ENCODE peak calls at places on chromosome 11, in nine cellular contexts. P is brain microvascular endothelial cell, C is suprapubic skin, V is tibial nerve, E is Caco-2, O is Peyer's patch, S is cardiac muscle cell, Q is DND-41, M is stomach. T is an unnamed sample. For H3K27me3, the result is how much of the 10 kb centered on the place peaks cover.

GRCh38 chr11:61959026-61959608 is 8.3 kb downstream of the FTH1 start:
- DNase-seq in P (no peak), C (peak), V (no peak), E (peak), O (peak), S (no peak), Q (no peak), M (no peak), T (peak)

GRCh38 chr11:47607380-47607779 is 13.2 kb upstream of the C1QTNF4 start:
- DNase-seq in P (peak), C (peak), V (peak), E (peak), O (no peak), S (peak), Q (no peak), M (no peak), T (peak)

GRCh38 chr11:48116843-48117242 is 99.8 kb upstream of the OR4B1 start:
- DNase-seq in P (no peak), C (no peak), V (no peak), E (no peak), O (no peak), S (peak), Q (no peak), M (no peak), T (no peak)

GRCh38 chr11:46294365-46295309 is 17.2 kb downstream of the CREB3L1 start:
- DNase-seq in P (peak), C (no peak), V (no peak), E (no peak), O (no peak), S (peak), Q (peak), M (peak), T (no peak)

GRCh38 chr11:134412508-134413333 is 679 bp upstream of the B3GAT1 start:
- DNase-seq in P (no peak), C (no peak), V (no peak), E (no peak), O (no peak), S (peak), Q (no peak), M (peak), T (no peak)

GRCh38 chr11:113683481-113684046 is 22.5 kb downstream of the TMPRSS5 start:
- DNase-seq in P (no peak), C (no peak), V (no peak), E (no peak), O (no peak), S (no peak), Q (no peak), M (no peak), T (no peak)

GRCh38 chr11:15816270-15816871 is 540.0 kb downstream of the SOX6 start:
- DNase-seq in P (peak), C (no peak), V (peak), E (no peak), O (no peak), S (peak), Q (no peak), M (no peak), T (peak)

GRCh38 chr11:115631609-115632008 is 127.4 kb upstream of the CADM1 start:
- DNase-seq in P (no peak), C (no peak), V (no peak), E (no peak), O (no peak), S (no peak), Q (no peak), M (no peak), T (no peak)

GRCh38 chr11:126722956-126723664 is 277.5 kb downstream of the KIRREL3 start:
- DNase-seq in P (no peak), C (no peak), V (no peak), E (no peak), O (no peak), S (no peak), Q (no peak), M (no peak), T (no peak)

GRCh38 chr11:120183701-120184141 is 27.1 kb upstream of the OAF start:
- DNase-seq in P (no peak), C (peak), V (no peak), E (no peak), O (no peak), S (no peak), Q (no peak), M (peak), T (no peak)

GRCh38 chr11:71459076-71459766 is 6.2 kb downstream of the NADSYN1 start:
- DNase-seq in P (no peak), C (no peak), V (no peak), E (no peak), O (no peak), S (no peak), Q (no peak), M (no peak), T (no peak)

GRCh38 chr11:128603752-128604472 is 16.6 kb upstream of the ETS1 start:
- DNase-seq in P (no peak), C (no peak), V (no peak), E (no peak), O (no peak), S (peak), Q (no peak), M (no peak), T (no peak)

GRCh38 chr11:11701070-11701469 is 79.3 kb upstream of the GALNT18 start:
- DNase-seq in P (peak), C (no peak), V (no peak), E (no peak), O (no peak), S (no peak), Q (no peak), M (no peak), T (no peak)

GRCh38 chr11:120034881-120035620 is 102.9 kb downstream of the TRIM29 start:
- DNase-seq in P (no peak), C (no peak), V (no peak), E (no peak), O (peak), S (no peak), Q (no peak), M (no peak), T (no peak)

GRCh38 chr11:79510948-79511347 is 70.1 kb upstream of the TENM4 start:
- DNase-seq in P (no peak), C (no peak), V (no peak), E (no peak), O (no peak), S (no peak), Q (no peak), M (no peak), T (no peak)
- H3K27me3 ChIP-seq in P (under half), C (under half), V (under half), E (under half), O (under half), S (under half), Q (under half), M (under half), T (under half)

DNA sequence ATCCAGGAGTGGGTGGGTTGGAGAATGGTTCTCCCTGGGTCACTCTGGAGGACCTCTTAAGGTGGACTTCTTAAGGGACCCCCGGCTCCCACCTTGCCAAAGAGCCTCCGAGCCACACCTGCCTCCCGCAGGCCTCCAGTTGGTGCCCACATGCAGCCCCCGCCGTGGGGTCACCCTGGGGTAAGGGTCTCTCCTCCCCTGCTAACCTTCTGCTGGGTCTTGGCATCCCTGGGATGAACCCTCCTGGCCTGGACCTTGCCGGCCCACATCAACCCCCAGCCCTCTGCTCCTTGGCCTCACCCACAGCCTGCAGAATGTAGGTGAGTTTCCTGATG is 12.5 kb upstream of the MUC6 start:
- DNase-seq in P (no peak), C (no peak), V (no peak), E (no peak), O (no peak), S (no peak), Q (no peak), M (no peak), T (no peak)
- H3K27me3 ChIP-seq in P (under half), C (under half), V (under half), E (under half), O (under half), S (under half), Q (under half), M (half or more), T (under half)

GRCh38 chr11:118243161-118243560 is 9.0 kb downstream of the MPZL3 start:
- DNase-seq in P (no peak), C (no peak), V (no peak), E (no peak), O (no peak), S (no peak), Q (no peak), M (no peak), T (no peak)

GRCh38 chr11:118241191-118242098 is 10.7 kb downstream of the MPZL3 start:
- DNase-seq in P (no peak), C (no peak), V (no peak), E (peak), O (peak), S (peak), Q (no peak), M (peak), T (no peak)

GRCh38 chr11:118247041-118247440 is 5.1 kb downstream of the MPZL3 start:
- DNase-seq in P (no peak), C (no peak), V (no peak), E (no peak), O (no peak), S (no peak), Q (no peak), M (no peak), T (no peak)

GRCh38 chr11:118243993-118244762 is 8.0 kb downstream of the MPZL3 start:
- DNase-seq in P (no peak), C (no peak), V (no peak), E (no peak), O (no peak), S (no peak), Q (no peak), M (no peak), T (no peak)

GRCh38 chr11:118245946-118246562 is 6.1 kb downstream of the MPZL3 start:
- DNase-seq in P (no peak), C (no peak), V (no peak), E (no peak), O (no peak), S (no peak), Q (no peak), M (no peak), T (no peak)
- H3K27me3 ChIP-seq in P (under half), C (under half), V (under half), E (under half), O (under half), S (half or more), Q (under half), M (under half), T (under half)

DNA sequence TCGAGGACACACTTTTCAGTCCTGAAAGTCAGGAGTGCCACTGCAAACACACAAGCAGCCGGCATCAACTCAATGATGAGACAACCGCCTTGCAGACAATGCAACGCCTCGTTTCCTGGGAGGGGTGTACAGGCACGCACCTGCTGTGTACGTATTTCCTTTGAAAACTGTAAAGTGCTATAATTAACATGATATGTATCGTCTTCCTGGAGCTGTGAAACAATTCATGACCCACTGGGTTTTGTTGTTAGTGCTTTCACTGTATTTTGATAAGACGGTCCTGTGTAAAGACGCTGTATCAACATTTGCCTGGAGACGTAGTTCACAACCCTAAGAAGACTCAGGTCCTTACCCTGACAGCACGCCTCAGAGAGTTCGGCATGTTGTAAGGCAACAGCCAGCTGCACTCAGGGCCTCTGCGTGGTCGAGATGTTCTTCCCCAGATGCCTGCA is 105.7 kb upstream of the ANO1 start:
- DNase-seq in P (no peak), C (no peak), V (no peak), E (no peak), O (peak), S (no peak), Q (no peak), M (no peak), T (no peak)
- H3K27me3 ChIP-seq in P (under half), C (under half), V (under half), E (under half), O (under half), S (under half), Q (under half), M (half or more), T (under half)

DNA sequence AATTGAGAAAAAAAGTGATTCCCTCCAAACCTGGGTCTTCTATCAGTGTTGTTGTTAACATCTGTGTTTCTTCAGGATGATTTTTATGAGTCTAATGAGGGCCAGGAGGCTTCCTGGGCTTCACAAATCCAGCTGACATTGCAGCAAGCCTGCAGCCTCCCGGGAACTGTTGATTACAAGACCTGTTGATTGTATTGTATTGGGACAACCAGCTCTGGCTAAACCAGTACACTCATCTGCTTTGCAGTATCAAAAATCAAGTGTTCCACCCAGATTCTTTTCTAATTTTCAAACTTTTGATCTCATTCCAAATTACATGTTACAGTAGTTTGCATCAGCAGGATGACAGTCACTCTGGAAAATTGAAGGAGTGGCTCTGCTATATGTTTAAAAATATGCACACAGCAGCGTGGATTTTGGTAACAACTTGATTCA is 16.1 kb upstream of the PRSS23 start:
- DNase-seq in P (no peak), C (no peak), V (no peak), E (no peak), O (no peak), S (no peak), Q (no peak), M (no peak), T (no peak)
- H3K27me3 ChIP-seq in P (under half), C (under half), V (under half), E (under half), O (under half), S (under half), Q (under half), M (under half), T (under half)

GRCh38 chr11:3148990-3149851 is 15.9 kb downstream of the OSBPL5 start:
- DNase-seq in P (no peak), C (no peak), V (no peak), E (peak), O (no peak), S (no peak), Q (no peak), M (no peak), T (no peak)
- H3K27me3 ChIP-seq in P (under half), C (under half), V (under half), E (under half), O (under half), S (under half), Q (under half), M (under half), T (under half)

GRCh38 chr11:35293699-35294098 is 125.7 kb downstream of the SLC1A2 start:
- DNase-seq in P (no peak), C (no peak), V (no peak), E (no peak), O (no peak), S (no peak), Q (no peak), M (no peak), T (no peak)
- H3K27me3 ChIP-seq in P (under half), C (under half), V (under half), E (under half), O (under half), S (under half), Q (under half), M (under half), T (under half)

GRCh38 chr11:86275493-86276370 is 26.3 kb upstream of the HIKESHI start:
- DNase-seq in P (no peak), C (no peak), V (no peak), E (no peak), O (no peak), S (no peak), Q (no peak), M (no peak), T (no peak)

GRCh38 chr11:86277741-86278140 is 24.3 kb upstream of the HIKESHI start:
- DNase-seq in P (no peak), C (no peak), V (no peak), E (no peak), O (no peak), S (no peak), Q (no peak), M (no peak), T (no peak)

GRCh38 chr11:86278226-86278625 is 23.8 kb upstream of the HIKESHI start:
- DNase-seq in P (no peak), C (no peak), V (no peak), E (no peak), O (no peak), S (no peak), Q (no peak), M (no peak), T (no peak)

GRCh38 chr11:86274999-86275398 is 27.0 kb upstream of the HIKESHI start:
- DNase-seq in P (no peak), C (no peak), V (no peak), E (no peak), O (no peak), S (no peak), Q (no peak), M (no peak), T (no peak)

DNA sequence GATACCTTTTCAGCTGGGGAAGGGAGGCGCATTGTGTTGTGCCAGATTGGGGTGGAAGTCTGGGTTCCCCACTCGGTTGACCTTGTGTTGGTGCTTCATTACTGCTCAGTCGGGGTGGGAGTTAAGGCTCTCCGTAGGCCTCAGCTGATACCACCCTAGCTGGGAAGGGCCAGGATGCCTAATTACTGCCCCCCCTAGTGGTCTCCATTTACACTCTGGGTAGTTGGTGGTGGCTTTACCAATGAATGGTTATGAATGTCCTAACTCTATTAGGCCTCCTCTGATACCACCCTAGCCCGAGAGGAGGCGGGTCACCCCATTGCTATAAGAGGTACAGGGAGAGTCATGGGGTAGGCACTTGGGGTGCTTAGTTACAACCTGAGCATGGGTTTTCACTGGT is 27.5 kb upstream of the HIKESHI start:
- DNase-seq in P (no peak), C (no peak), V (no peak), E (no peak), O (no peak), S (no peak), Q (no peak), M (no peak), T (no peak)
- H3K27me3 ChIP-seq in P (under half), C (under half), V (under half), E (under half), O (under half), S (under half), Q (under half), M (under half), T (under half)

T was measured in tibial artery.